ENCODE peak calls at places on chromosomes 4 and X, in five cellular contexts. U is epithelial cell of proximal tubule, S is H4, F is fibroblast of pulmonary artery, W is Ammon's horn. O is an unnamed sample.

GRCh38 chr4:142098900-142099299 is 462.5 kb downstream of the IL15 start:
- DNase-seq in U (no peak), W (no peak), F (no peak), S (no peak), O (no peak)

GRCh38 chr4:7421356-7422097 is 13.2 kb downstream of the PSAPL1 start:
- DNase-seq in U (no peak), W (no peak), S (no peak), F (no peak), O (peak; percentile 26)

GRCh38 chr4:38017579-38017978 is 57.4 kb downstream of the PTTG2 start:
- DNase-seq in F (no peak), S (no peak), U (no peak), W (no peak), O (no peak)

GRCh38 chr4:61921890-61922289 is 721.8 kb downstream of the ADGRL3 start:
- DNase-seq in W (no peak), S (no peak), U (no peak), F (no peak), O (no peak)

GRCh38 chrX:122591546-122591945 is 592.5 kb upstream of the GRIA3 start:
- DNase-seq in F (no peak), U (no peak), S (no peak), W (no peak), O (no peak)

GRCh38 chr4:76705497-76705896 is 192.4 kb downstream of the SOWAHB start:
- DNase-seq in S (no peak), F (no peak), W (no peak), U (no peak), O (no peak)

GRCh38 chr4:8820178-8821102 is 51.2 kb downstream of the HMX1 start:
- DNase-seq in W (no peak), F (no peak), S (no peak), U (no peak), O (peak; percentile 15)

GRCh38 chrX:115642895-115643530 is 82.0 kb downstream of the PLS3 start:
- DNase-seq in F (peak; percentile 74), S (peak; percentile 38), U (no peak), W (peak; percentile 42), O (peak; percentile 19)

GRCh38 chr4:113961322-113961698 is 18.1 kb downstream of the ARSJ start:
- DNase-seq in W (no peak), U (no peak), S (peak; percentile 44), F (peak; percentile 89), O (no peak)

GRCh38 chr4:3532714-3533336 is 603 bp upstream of the LRPAP1 start:
- DNase-seq in W (no peak), F (no peak), U (no peak), S (peak; percentile 1), O (no peak)

GRCh38 chrX:11450354-11450753 is 157.1 kb downstream of the AMELX start:
- DNase-seq in W (no peak), F (no peak), S (no peak), U (no peak), O (no peak)

GRCh38 chrX:27555514-27555913 is 34.6 kb upstream of the DCAF8L2 start:
- DNase-seq in W (peak; percentile 3), S (peak; percentile 42), U (no peak), F (peak; percentile 71), O (peak; percentile 41)

GRCh38 chrX:154333116-154333515 is 37.5 kb downstream of the TKTL1 start:
- DNase-seq in F (no peak), U (no peak), S (no peak), W (no peak), O (no peak)

GRCh38 chr4:185549095-185549494 is 13.8 kb upstream of the PDLIM3 start:
- DNase-seq in W (no peak), S (no peak), F (peak; percentile 12), U (no peak), O (no peak)

GRCh38 chr4:108762559-108763225 is at the start of gene ETNPPL:
- DNase-seq in U (no peak), F (peak; percentile 3), S (no peak), W (peak; percentile 68), O (peak; percentile 66)

GRCh38 chr4:12118651-12119213 is 690.0 kb upstream of the HS3ST1 start:
- DNase-seq in U (no peak), F (peak; percentile 91), W (no peak), S (no peak), O (no peak)

GRCh38 chrX:119784747-119785446 is 6.5 kb downstream of the RPL39 start:
- DNase-seq in S (peak; percentile 23), W (no peak), F (peak; percentile 44), U (no peak), O (peak; percentile 50)

GRCh38 chr4:164428561-164428960 is 325.4 kb upstream of the SMIM31 start:
- DNase-seq in F (no peak), U (no peak), S (no peak), W (no peak), O (no peak)

GRCh38 chr4:183264614-183265013 is 55.5 kb downstream of the CLDN22 start:
- DNase-seq in S (no peak), W (no peak), F (peak; percentile 21), U (no peak), O (no peak)

GRCh38 chr4:180057198-180057821 is 2185.9 kb upstream of the TENM3 start:
- DNase-seq in U (no peak), S (no peak), W (peak; percentile 15), F (no peak), O (peak; percentile 25)

GRCh38 chr4:7171191-7171900 is 21.0 kb upstream of the SORCS2 start:
- DNase-seq in F (no peak), U (no peak), S (no peak), W (no peak), O (no peak)

GRCh38 chr4:108172231-108172779 is 3.6 kb upstream of the LEF1 start:
- DNase-seq in F (no peak), U (no peak), S (no peak), W (no peak), O (peak; percentile 74)

GRCh38 chrX:44997888-44998287 is 124.9 kb downstream of the KDM6A start:
- DNase-seq in U (no peak), W (no peak), S (no peak), F (no peak), O (no peak)

GRCh38 chr4:185914583-185915199 is 102.7 kb upstream of the SORBS2 start:
- DNase-seq in W (no peak), S (peak; percentile 85), U (no peak), F (peak; percentile 52), O (no peak)

GRCh38 chr4:1541449-1542225 is 135.4 kb upstream of the NKX1-1 start:
- DNase-seq in F (no peak), W (no peak), S (no peak), U (no peak), O (no peak)

GRCh38 chr4:120922390-120923200 is at the start of gene PRDM5:
- DNase-seq in S (peak; percentile 27), W (peak; percentile 24), F (peak; percentile 60), U (no peak), O (peak; percentile 78)

GRCh38 chr4:139506774-139507173 is 49.2 kb downstream of the SETD7 start:
- DNase-seq in F (no peak), U (no peak), S (no peak), W (no peak), O (no peak)

GRCh38 chrX:37955273-37955672 is 51.1 kb upstream of the SYTL5 start:
- DNase-seq in F (no peak), U (no peak), W (no peak), S (no peak), O (no peak)

GRCh38 chr4:54228064-54228527 is 997 bp upstream of the PDGFRA start:
- DNase-seq in S (peak; percentile 69), U (no peak), W (peak; percentile 63), F (peak; percentile 90), O (peak; percentile 83)

GRCh38 chr4:5004496-5004895 is 14.8 kb downstream of the CYTL1 start:
- DNase-seq in W (no peak), S (no peak), U (no peak), F (no peak), O (no peak)

GRCh38 chrX:103779156-103779555 is 2.5 kb downstream of the PLP1 start:
- DNase-seq in S (no peak), F (peak; percentile 67), U (no peak), W (peak; percentile 75), O (no peak)

GRCh38 chr4:166067915-166068314 is 194.9 kb downstream of the TLL1 start:
- DNase-seq in S (no peak), U (no peak), W (no peak), F (no peak), O (no peak)